ENCODE peak calls at places on chromosomes 13 and 19, in five cellular contexts. B is T-helper 9 cell, T is colonic mucosa, A is BE2C, X is chondrocyte. S is an unnamed sample.

GRCh38 chr19:1261863-1262686 is 7.1 kb upstream of the CIRBP start:
- DNase-seq in X (no peak), A (no peak), B (peak; percentile 52), T (peak; percentile 94), S (peak; percentile 47)

GRCh38 chr19:50580970-50581636 is 12.9 kb upstream of the LRRC4B start:
- DNase-seq in B (no peak), T (no peak), A (no peak), X (peak; percentile 25), S (no peak)

GRCh38 chr13:112928958-112929777 is 39.8 kb upstream of the MCF2L start:
- DNase-seq in A (peak; percentile 85), T (peak; percentile 70), B (no peak), X (no peak), S (no peak)

GRCh38 chr19:52690395-52691214 is 44.2 kb downstream of the ZNF611 start:
- DNase-seq in T (peak; percentile 97), A (peak; percentile 92), B (peak; percentile 88), X (peak; percentile 98), S (peak; percentile 92)

GRCh38 chr13:63198076-63198475 is 1782.4 kb upstream of the PCDH20 start:
- DNase-seq in X (no peak), A (no peak), T (no peak), B (no peak), S (no peak)

GRCh38 chr19:1250374-1251232 is 2.2 kb downstream of the MIDN start:
- DNase-seq in B (peak; percentile 56), A (peak; percentile 90), X (no peak), T (peak; percentile 65), S (peak; percentile 57)

GRCh38 chr19:15371786-15372380 is 7.7 kb downstream of the AKAP8 start:
- DNase-seq in A (no peak), T (no peak), B (no peak), X (peak; percentile 61), S (no peak)

GRCh38 chr19:46648961-46649960 is 11.7 kb downstream of the DACT3 start:
- DNase-seq in A (no peak), B (no peak), X (no peak), T (no peak), S (no peak)

GRCh38 chr19:27774827-27775226 is 1438.1 kb downstream of the UQCRFS1 start:
- DNase-seq in B (no peak), A (peak; percentile 67), T (no peak), X (no peak), S (no peak)

GRCh38 chr13:98450495-98451167 is 126.3 kb downstream of the STK24 start:
- DNase-seq in A (no peak), X (peak; percentile 33), B (no peak), T (no peak), S (no peak)